ENCODE peak calls at places on chromosomes 11 and 22, in six cellular contexts. S is heart left ventricle; H is stimulated activated CD4-positive, alpha-beta T cell treated with anti-CD3 and anti-CD28 coated beads, Interleukin-1b, Interleukin-23, amount 100 ng/mL, for 4 hours; K is GM06990; F is nucleus accumbens; C is stimulated activated naive CD8-positive, alpha-beta T cell treated with anti-CD3 and anti-CD28 coated beads, Interleukin-15, Interleukin-2, amounts not matched to agents 100 U/mL and 50 U/mL, for 24 hours. R is an unnamed sample.

GRCh38 chr22:21100149-21101032 is 54.6 kb downstream of the LRRC74B start:
- DNase-seq in S (no peak), H (no peak), K (no peak), F (no peak), C (no peak), R (peak)

GRCh38 chr11:60985991-60986915 is 14.8 kb downstream of the CD6 start:
- DNase-seq in S (no peak), H (peak), K (no peak), F (no peak), C (peak), R (peak)

GRCh38 chr22:29152381-29153138 is 53.1 kb upstream of the EMID1 start:
- DNase-seq in S (peak), H (no peak), K (no peak), F (peak), C (no peak), R (no peak)

GRCh38 chr11:69939551-69940245 is 120.5 kb upstream of the FGF3 start:
- DNase-seq in S (peak), H (no peak), K (no peak), F (no peak), C (no peak), R (no peak)

GRCh38 chr22:25395915-25396314 is 168.6 kb upstream of the GRK3 start:
- DNase-seq in S (no peak), H (no peak), K (no peak), F (no peak), C (peak), R (no peak)

GRCh38 chr11:78567209-78567608 is 7.5 kb downstream of the NARS2 start:
- DNase-seq in S (no peak), H (no peak), K (no peak), F (no peak), C (no peak), R (peak)

GRCh38 chr22:38755155-38755910 is 465 bp downstream of the SUN2 start:
- DNase-seq in S (peak), H (no peak), K (peak), F (peak), C (peak), R (peak)

GRCh38 chr22:47043835-47044721 is 281.6 kb downstream of the TBC1D22A start:
- DNase-seq in S (no peak), H (no peak), K (no peak), F (no peak), C (no peak), R (peak)

GRCh38 chr11:62933285-62933684 is 12.1 kb upstream of the CHRM1 start:
- DNase-seq in S (no peak), H (no peak), K (no peak), F (no peak), C (no peak), R (no peak)

GRCh38 chr11:46006418-46007070 is 84.1 kb downstream of the LARGE2 start:
- DNase-seq in S (no peak), H (no peak), K (peak), F (peak), C (no peak), R (peak)

GRCh38 chr11:10233581-10233980 is 60.4 kb downstream of the SBF2 start:
- DNase-seq in S (no peak), H (no peak), K (no peak), F (no peak), C (no peak), R (peak)

GRCh38 chr11:125167292-125167953 is 2.9 kb downstream of the PKNOX2 start:
- DNase-seq in S (peak), H (no peak), K (no peak), F (peak), C (no peak), R (no peak)

GRCh38 chr11:93614111-93614784 is 47.2 kb upstream of the CEP295 start:
- DNase-seq in S (no peak), H (no peak), K (no peak), F (no peak), C (no peak), R (no peak)

GRCh38 chr22:25546751-25547150 is 17.7 kb upstream of the GRK3 start:
- DNase-seq in S (no peak), H (no peak), K (no peak), F (no peak), C (no peak), R (peak)

GRCh38 chr11:124717786-124718634 is 21.7 kb upstream of the NRGN start:
- DNase-seq in S (peak), H (no peak), K (peak), F (no peak), C (peak), R (peak)

GRCh38 chr11:131275580-131275979 is 94.8 kb upstream of the NTM start:
- DNase-seq in S (no peak), H (no peak), K (no peak), F (peak), C (no peak), R (no peak)

GRCh38 chr11:76579047-76579751 is 91.3 kb downstream of the LRRC32 start:
- DNase-seq in S (peak), H (no peak), K (no peak), F (no peak), C (no peak), R (peak)

GRCh38 chr11:11478021-11478420 is 125.0 kb upstream of the CSNK2A3 start:
- DNase-seq in S (no peak), H (no peak), K (no peak), F (no peak), C (no peak), R (no peak)

GRCh38 chr22:40666151-40666848 is 13.0 kb upstream of the MCHR1 start:
- DNase-seq in S (peak), H (no peak), K (no peak), F (peak), C (no peak), R (no peak)

GRCh38 chr22:37604875-37605274 is 3.8 kb upstream of the GGA1 start:
- DNase-seq in S (no peak), H (no peak), K (no peak), F (no peak), C (peak), R (no peak)

GRCh38 chr22:33971561-33971961 is 51.3 kb upstream of the LARGE1 start:
- DNase-seq in S (no peak), H (no peak), K (no peak), F (peak), C (no peak), R (no peak)

GRCh38 chr11:30631148-30631547 is 45.0 kb upstream of the MPPED2 start:
- DNase-seq in S (no peak), H (no peak), K (no peak), F (no peak), C (no peak), R (no peak)

GRCh38 chr11:125062196-125062930 is 742 bp upstream of the SLC37A2 start:
- DNase-seq in S (no peak), H (no peak), K (no peak), F (no peak), C (no peak), R (no peak)

GRCh38 chr11:5226732-5227327 is at the start of gene HBB:
- DNase-seq in S (no peak), H (no peak), K (no peak), F (no peak), C (no peak), R (no peak)

GRCh38 chr11:65977621-65978390 is 16.3 kb downstream of the SART1 start:
- DNase-seq in S (no peak), H (no peak), K (no peak), F (no peak), C (no peak), R (no peak)

GRCh38 chr22:35334010-35334409 is 34.3 kb downstream of the TOM1 start:
- DNase-seq in S (no peak), H (peak), K (peak), F (no peak), C (peak), R (no peak)

GRCh38 chr22:41919357-41920224 is 4.7 kb upstream of the SHISA8 start:
- DNase-seq in S (peak), H (peak), K (peak), F (peak), C (peak), R (peak)

GRCh38 chr22:33985506-33985905 is 65.2 kb upstream of the LARGE1 start:
- DNase-seq in S (no peak), H (no peak), K (no peak), F (no peak), C (no peak), R (no peak)

R was measured in fibroblast of mammary gland.